ENCODE peak calls at places on chromosomes 6 and 20, in six cellular contexts. E is EL, Q is GM19239, P is transverse colon, Z is Calu3, U is SW480. A is an unnamed sample.

GRCh38 chr6:34953084-34954025 is 64.3 kb downstream of the ANKS1A start:
- DNase-seq in Z (peak), U (peak), P (peak), E (peak), Q (no peak), A (no peak)

GRCh38 chr20:44579313-44580090 is 2.9 kb upstream of the PKIG start:
- DNase-seq in U (no peak), Z (no peak), Q (no peak), E (no peak), P (no peak), A (no peak)

GRCh38 chr20:23606652-23607049 is 934 bp upstream of the CST9 start:
- DNase-seq in Z (peak), P (peak), E (peak), U (peak), Q (peak), A (peak)

GRCh38 chr6:82419859-82420258 is 56.2 kb downstream of the TPBG start:
- DNase-seq in E (no peak), P (no peak), Z (no peak), U (no peak), Q (no peak), A (no peak)

GRCh38 chr6:167706313-167707109 is 120.2 kb upstream of the AFDN start:
- DNase-seq in Q (peak), E (no peak), P (no peak), U (peak), Z (no peak), A (no peak)

GRCh38 chr6:18632670-18633410 is 245.7 kb downstream of the RNF144B start:
- DNase-seq in P (no peak), E (peak), Z (no peak), U (peak), Q (no peak), A (no peak)

GRCh38 chr6:45626087-45626891 is 248.6 kb upstream of the SUPT3H start:
- DNase-seq in Z (no peak), Q (no peak), E (peak), U (no peak), P (no peak), A (no peak)

GRCh38 chr6:66900081-66900770 is 1193.2 kb upstream of the EYS start:
- DNase-seq in E (no peak), P (no peak), Q (no peak), U (no peak), Z (no peak), A (no peak)

GRCh38 chr6:3801960-3802359 is 47.2 kb upstream of the FAM50B start:
- DNase-seq in Q (no peak), E (no peak), U (no peak), Z (no peak), P (no peak), A (no peak)

GRCh38 chr6:43076093-43076927 is at the start of gene PTK7:
- DNase-seq in Z (peak), U (no peak), P (no peak), Q (no peak), E (peak), A (no peak)

GRCh38 chr6:45488884-45489283 is 111.2 kb upstream of the SUPT3H start:
- DNase-seq in P (no peak), E (no peak), U (no peak), Z (no peak), Q (no peak), A (no peak)

GRCh38 chr6:36820700-36821580 is 18.3 kb downstream of the CPNE5 start:
- DNase-seq in P (no peak), U (peak), Q (no peak), E (peak), Z (no peak), A (no peak)

GRCh38 chr20:38671701-38672292 is 52.5 kb upstream of the SLC32A1 start:
- DNase-seq in P (no peak), Z (no peak), U (no peak), Q (no peak), E (no peak), A (no peak)

GRCh38 chr20:57790176-57790575 is 80.4 kb upstream of the PMEPA1 start:
- DNase-seq in E (no peak), Z (no peak), P (no peak), U (no peak), Q (no peak), A (no peak)

GRCh38 chr20:19926581-19926980 is 90.6 kb upstream of the NAA20 start:
- DNase-seq in P (no peak), E (no peak), Z (no peak), U (no peak), Q (no peak), A (no peak)

GRCh38 chr6:71330501-71330900 is 41.9 kb downstream of the OGFRL1 start:
- DNase-seq in Q (no peak), E (no peak), Z (no peak), P (no peak), U (no peak), A (no peak)

GRCh38 chr6:105902401-105903031 is 183.6 kb upstream of the PRDM1 start:
- DNase-seq in Q (no peak), U (no peak), Z (no peak), P (no peak), E (peak), A (no peak)

GRCh38 chr6:170210651-170211403 is 80.1 kb downstream of the DLL1 start:
- DNase-seq in U (no peak), E (no peak), Z (no peak), P (no peak), Q (no peak), A (no peak)

GRCh38 chr6:47690209-47690608 is 8.2 kb upstream of the ADGRF4 start:
- DNase-seq in Z (no peak), P (no peak), E (no peak), U (no peak), Q (no peak), A (no peak)

GRCh38 chr6:135267085-135267484 is 86.0 kb downstream of the MYB start:
- DNase-seq in Z (peak), E (no peak), P (peak), Q (no peak), U (peak), A (no peak)

GRCh38 chr20:60102665-60103210 is 144.5 kb downstream of the CDH26 start:
- DNase-seq in P (no peak), Q (no peak), U (no peak), Z (no peak), E (peak), A (no peak)

GRCh38 chr6:24283043-24283985 is 74.5 kb downstream of the DCDC2 start:
- DNase-seq in E (peak), Q (peak), Z (peak), U (peak), P (peak), A (peak)

GRCh38 chr6:111121789-111122350 is 34.6 kb downstream of the SLC16A10 start:
- DNase-seq in Q (no peak), E (no peak), U (no peak), Z (no peak), P (no peak), A (no peak)

GRCh38 chr20:24588725-24589340 is 119.4 kb downstream of the SYNDIG1 start:
- DNase-seq in P (no peak), Z (no peak), U (no peak), E (no peak), Q (no peak), A (no peak)

GRCh38 chr20:48703107-48703506 is 124.7 kb downstream of the PREX1 start:
- DNase-seq in E (no peak), U (no peak), P (no peak), Q (no peak), Z (no peak), A (no peak)